ENCODE peak calls at places on chromosomes 2 and 18, in five cellular contexts. One of them, this sample, is unnamed.

GRCh38 chr2:191682148-191682547 is 4.2 kb downstream of the NABP1 start:
- DNase-seq in fibroblast of mammary gland: peak; percentile 59
- DNase-seq in A549: no peak
- DNase-seq in cardiac muscle cell: no peak
- DNase-seq in right atrium auricular region: no peak
- DNase-seq in this sample: no peak

GRCh38 chr2:75602724-75603342 is 42.1 kb upstream of the EVA1A start:
- DNase-seq in fibroblast of mammary gland: peak; percentile 90
- DNase-seq in A549: peak; percentile 50
- DNase-seq in cardiac muscle cell: no peak
- DNase-seq in right atrium auricular region: no peak
- DNase-seq in this sample: no peak

GRCh38 chr2:171551836-171552235 is 29.6 kb downstream of the CYBRD1 start:
- DNase-seq in fibroblast of mammary gland: no peak
- DNase-seq in A549: no peak
- DNase-seq in cardiac muscle cell: no peak
- DNase-seq in right atrium auricular region: no peak
- DNase-seq in this sample: no peak

GRCh38 chr2:240161087-240161750 is 20.8 kb upstream of the OTOS start:
- DNase-seq in fibroblast of mammary gland: no peak
- DNase-seq in A549: no peak
- DNase-seq in cardiac muscle cell: no peak
- DNase-seq in right atrium auricular region: no peak
- DNase-seq in this sample: no peak

GRCh38 chr18:56003651-56004050 is 415.7 kb upstream of the TCF4 start:
- DNase-seq in fibroblast of mammary gland: no peak
- DNase-seq in A549: no peak
- DNase-seq in cardiac muscle cell: no peak
- DNase-seq in right atrium auricular region: no peak
- DNase-seq in this sample: no peak

GRCh38 chr18:53382870-53383269 is 841.6 kb downstream of the MBD2 start:
- DNase-seq in fibroblast of mammary gland: no peak
- DNase-seq in A549: no peak
- DNase-seq in cardiac muscle cell: no peak
- DNase-seq in right atrium auricular region: no peak
- DNase-seq in this sample: no peak

GRCh38 chr2:221570321-221571107 is 1.6 kb downstream of the EPHA4 start:
- DNase-seq in fibroblast of mammary gland: peak; percentile 31
- DNase-seq in A549: no peak
- DNase-seq in cardiac muscle cell: peak; percentile 45
- DNase-seq in right atrium auricular region: no peak
- DNase-seq in this sample: no peak

GRCh38 chr2:31553362-31553761 is 27.4 kb downstream of the SRD5A2 start:
- DNase-seq in fibroblast of mammary gland: no peak
- DNase-seq in A549: no peak
- DNase-seq in cardiac muscle cell: no peak
- DNase-seq in right atrium auricular region: no peak
- DNase-seq in this sample: no peak

GRCh38 chr2:144946263-144946662 is 426.3 kb upstream of the ZEB2 start:
- DNase-seq in fibroblast of mammary gland: peak; percentile 25
- DNase-seq in A549: no peak
- DNase-seq in cardiac muscle cell: no peak
- DNase-seq in right atrium auricular region: no peak
- DNase-seq in this sample: no peak

GRCh38 chr2:225270861-225271260 is 128.6 kb upstream of the NYAP2 start:
- DNase-seq in fibroblast of mammary gland: peak; percentile 80
- DNase-seq in A549: peak; percentile 73
- DNase-seq in cardiac muscle cell: peak; percentile 38
- DNase-seq in right atrium auricular region: no peak
- DNase-seq in this sample: peak; percentile 53

GRCh38 chr2:218798767-218799504 is 17.0 kb downstream of the CYP27A1 start:
- DNase-seq in fibroblast of mammary gland: no peak
- DNase-seq in A549: no peak
- DNase-seq in cardiac muscle cell: peak; percentile 63
- DNase-seq in right atrium auricular region: no peak
- DNase-seq in this sample: no peak

GRCh38 chr18:44778788-44779187 is 98.1 kb downstream of the SETBP1 start:
- DNase-seq in fibroblast of mammary gland: no peak
- DNase-seq in A549: no peak
- DNase-seq in cardiac muscle cell: no peak
- DNase-seq in right atrium auricular region: no peak
- DNase-seq in this sample: no peak

GRCh38 chr2:85935746-85936208 is 47.0 kb upstream of the ST3GAL5 start:
- DNase-seq in fibroblast of mammary gland: peak; percentile 62
- DNase-seq in A549: peak; percentile 99
- DNase-seq in cardiac muscle cell: peak; percentile 35
- DNase-seq in right atrium auricular region: no peak
- DNase-seq in this sample: peak; percentile 18

GRCh38 chr18:77250926-77251729 is 1.5 kb downstream of the GALR1 start:
- DNase-seq in fibroblast of mammary gland: no peak
- DNase-seq in A549: no peak
- DNase-seq in cardiac muscle cell: no peak
- DNase-seq in right atrium auricular region: no peak
- DNase-seq in this sample: no peak

GRCh38 chr2:226282151-226282550 is 517.5 kb downstream of the IRS1 start:
- DNase-seq in fibroblast of mammary gland: no peak
- DNase-seq in A549: no peak
- DNase-seq in cardiac muscle cell: no peak
- DNase-seq in right atrium auricular region: no peak
- DNase-seq in this sample: no peak

GRCh38 chr2:28753043-28753683 is 1.5 kb downstream of the PPP1CB start:
- DNase-seq in fibroblast of mammary gland: peak; percentile 79
- DNase-seq in A549: peak; percentile 83
- DNase-seq in cardiac muscle cell: peak; percentile 76
- DNase-seq in right atrium auricular region: peak; percentile 78
- DNase-seq in this sample: peak; percentile 83

GRCh38 chr18:63318882-63319382 is 637 bp downstream of the BCL2 start:
- DNase-seq in fibroblast of mammary gland: no peak
- DNase-seq in A549: no peak
- DNase-seq in cardiac muscle cell: no peak
- DNase-seq in right atrium auricular region: no peak
- DNase-seq in this sample: no peak

GRCh38 chr18:63321291-63321690 is 1.7 kb upstream of the BCL2 start:
- DNase-seq in fibroblast of mammary gland: no peak
- DNase-seq in A549: no peak
- DNase-seq in cardiac muscle cell: no peak
- DNase-seq in right atrium auricular region: no peak
- DNase-seq in this sample: no peak

GRCh38 chr18:63319383-63320040 is at the start of gene BCL2:
- DNase-seq in fibroblast of mammary gland: peak; percentile 36
- DNase-seq in A549: peak; percentile 18
- DNase-seq in cardiac muscle cell: peak; percentile 52
- DNase-seq in right atrium auricular region: no peak
- DNase-seq in this sample: no peak

GRCh38 chr18:63320690-63321265 is 1.2 kb upstream of the BCL2 start:
- DNase-seq in fibroblast of mammary gland: peak; percentile 42
- DNase-seq in A549: peak; percentile 34
- DNase-seq in cardiac muscle cell: peak; percentile 43
- DNase-seq in right atrium auricular region: no peak
- DNase-seq in this sample: peak; percentile 40

GRCh38 chr18:63320041-63320689 is 596 bp upstream of the BCL2 start:
- DNase-seq in fibroblast of mammary gland: peak; percentile 81
- DNase-seq in A549: peak; percentile 60
- DNase-seq in cardiac muscle cell: peak; percentile 78
- DNase-seq in right atrium auricular region: peak; percentile 83
- DNase-seq in this sample: peak; percentile 65
- TF ChIP-seq CTCF in fibroblast of mammary gland: no peak
- TF ChIP-seq CTCF in A549: peak; percentile 33
- TF ChIP-seq CTCF in cardiac muscle cell: no peak
- TF ChIP-seq CTCF in right atrium auricular region: no peak
- TF ChIP-seq CTCF in this sample: no peak

GRCh38 chr2:159737292-159737916 is 25.1 kb downstream of the MARCHF7 start:
- DNase-seq in fibroblast of mammary gland: peak; percentile 36
- DNase-seq in A549: no peak
- DNase-seq in cardiac muscle cell: no peak
- DNase-seq in right atrium auricular region: no peak
- DNase-seq in this sample: no peak
- TF ChIP-seq CTCF in fibroblast of mammary gland: no peak
- TF ChIP-seq CTCF in A549: no peak
- TF ChIP-seq CTCF in cardiac muscle cell: no peak
- TF ChIP-seq CTCF in right atrium auricular region: no peak
- TF ChIP-seq CTCF in this sample: no peak

DNA sequence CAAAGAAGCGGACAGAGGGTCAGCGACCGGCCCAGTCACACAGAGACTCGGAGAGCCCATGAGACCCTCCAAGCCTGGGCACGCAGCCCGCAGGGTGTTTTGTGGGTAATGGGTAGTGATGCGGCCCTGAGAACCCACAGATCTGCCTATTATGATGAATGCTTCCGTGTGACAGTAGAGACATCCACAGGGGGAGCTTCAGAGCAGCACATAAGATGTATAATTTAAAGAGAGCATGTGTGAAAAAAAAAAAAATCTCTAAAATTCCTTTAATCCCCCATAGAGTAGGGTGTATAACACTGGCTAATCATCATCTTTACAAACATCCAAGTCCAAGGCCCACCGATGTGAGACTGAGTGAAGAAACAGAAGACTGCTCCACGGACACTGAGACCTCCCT is 34.6 kb downstream of the BIN1 start:
- DNase-seq in fibroblast of mammary gland: no peak
- DNase-seq in A549: no peak
- DNase-seq in cardiac muscle cell: no peak
- DNase-seq in right atrium auricular region: no peak
- DNase-seq in this sample: no peak
- TF ChIP-seq CTCF in fibroblast of mammary gland: no peak
- TF ChIP-seq CTCF in A549: no peak
- TF ChIP-seq CTCF in cardiac muscle cell: peak; percentile 13
- TF ChIP-seq CTCF in right atrium auricular region: no peak
- TF ChIP-seq CTCF in this sample: no peak

GRCh38 chr18:25061345-25061744 is 290.6 kb downstream of the ZNF521 start:
- DNase-seq in fibroblast of mammary gland: no peak
- DNase-seq in A549: no peak
- DNase-seq in cardiac muscle cell: no peak
- DNase-seq in right atrium auricular region: no peak
- DNase-seq in this sample: no peak

GRCh38 chr18:25067291-25068050 is 284.5 kb downstream of the ZNF521 start:
- DNase-seq in fibroblast of mammary gland: no peak
- DNase-seq in A549: no peak
- DNase-seq in cardiac muscle cell: no peak
- DNase-seq in right atrium auricular region: no peak
- DNase-seq in this sample: no peak

GRCh38 chr18:25058520-25058919 is 293.4 kb downstream of the ZNF521 start:
- DNase-seq in fibroblast of mammary gland: no peak
- DNase-seq in A549: no peak
- DNase-seq in cardiac muscle cell: no peak
- DNase-seq in right atrium auricular region: no peak
- DNase-seq in this sample: peak; percentile 4

GRCh38 chr18:25066536-25066935 is 285.4 kb downstream of the ZNF521 start:
- DNase-seq in fibroblast of mammary gland: no peak
- DNase-seq in A549: no peak
- DNase-seq in cardiac muscle cell: no peak
- DNase-seq in right atrium auricular region: no peak
- DNase-seq in this sample: no peak

GRCh38 chr18:25062720-25063119 is 289.2 kb downstream of the ZNF521 start:
- DNase-seq in fibroblast of mammary gland: no peak
- DNase-seq in A549: no peak
- DNase-seq in cardiac muscle cell: no peak
- DNase-seq in right atrium auricular region: no peak
- DNase-seq in this sample: no peak
- TF ChIP-seq CTCF in fibroblast of mammary gland: peak; percentile 6
- TF ChIP-seq CTCF in A549: no peak
- TF ChIP-seq CTCF in cardiac muscle cell: no peak
- TF ChIP-seq CTCF in right atrium auricular region: no peak
- TF ChIP-seq CTCF in this sample: no peak